ENCODE peak calls at places on chromosomes 1 and 21, in eight cellular contexts. P, V, B, S, W, G, E and T are unnamed samples.
A peak's percentile ranks its signal among the peaks of the same experiment; 100 is the strongest.

GRCh38 chr1:43368646-43369020 is 822 bp upstream of the ELOVL1 start:
- DNase-seq in G (no peak), S (no peak), V (no peak), W (no peak), P (no peak), B (no peak), E (no peak), T (no peak)

GRCh38 chr1:167455786-167456446 is 62.4 kb downstream of the CD247 start:
- DNase-seq in S (no peak), W (no peak), B (no peak), E (no peak), P (no peak), V (peak; percentile 16), G (no peak), T (no peak)

GRCh38 chr1:161921990-161922389 is 101.7 kb downstream of the OLFML2B start:
- DNase-seq in G (no peak), P (peak; percentile 44), V (peak; percentile 60), E (no peak), S (no peak), W (peak; percentile 63), B (peak; percentile 33), T (peak; percentile 8)

GRCh38 chr1:920008-920407 is 3.7 kb upstream of the SAMD11 start:
- DNase-seq in P (no peak), V (no peak), S (no peak), G (peak; percentile 78), W (no peak), B (no peak), E (no peak), T (no peak)

GRCh38 chr1:209989525-209989924 is 51.5 kb downstream of the SYT14 start:
- DNase-seq in P (no peak), S (no peak), V (peak; percentile 73), W (peak; percentile 33), B (peak; percentile 42), G (no peak), E (no peak), T (peak; percentile 32)

GRCh38 chr1:201272838-201273237 is 10.5 kb upstream of the PKP1 start:
- DNase-seq in B (no peak), V (no peak), S (no peak), W (no peak), P (no peak), E (no peak), G (no peak), T (no peak)

GRCh38 chr1:236638935-236639334 is 34.6 kb upstream of the HEATR1 start:
- DNase-seq in G (no peak), V (no peak), B (no peak), E (no peak), S (no peak), W (no peak), P (no peak), T (no peak)

GRCh38 chr1:213164561-213164960 is 113.5 kb downstream of the RPS6KC1 start:
- DNase-seq in W (no peak), B (no peak), G (no peak), V (no peak), E (no peak), P (no peak), S (no peak), T (no peak)

GRCh38 chr1:84855168-84855567 is 37.8 kb downstream of the LPAR3 start:
- DNase-seq in S (no peak), V (peak; percentile 58), W (peak; percentile 52), G (no peak), B (peak; percentile 60), E (no peak), P (no peak), T (peak; percentile 65)

GRCh38 chr1:25223471-25223870 is 8.8 kb downstream of the SYF2 start:
- DNase-seq in G (no peak), V (peak; percentile 60), S (no peak), P (no peak), W (peak; percentile 45), E (no peak), B (no peak), T (peak; percentile 40)

GRCh38 chr1:46517010-46517600 is 27.5 kb downstream of the DMBX1 start:
- DNase-seq in G (peak; percentile 79), P (no peak), V (no peak), E (no peak), W (no peak), S (peak; percentile 89), B (peak; percentile 88), T (peak; percentile 69)

GRCh38 chr1:48203287-48203900 is 19.1 kb upstream of the SLC5A9 start:
- DNase-seq in B (peak; percentile 62), V (peak; percentile 43), G (peak; percentile 29), S (no peak), P (no peak), W (peak; percentile 35), E (no peak), T (peak; percentile 45)

GRCh38 chr1:230289350-230289644 is 136.8 kb downstream of the PGBD5 start:
- DNase-seq in G (no peak), S (no peak), V (no peak), B (no peak), W (no peak), E (no peak), P (no peak), T (no peak)

GRCh38 chr21:42389449-42389835 is 6.4 kb downstream of the TMPRSS3 start:
- DNase-seq in E (no peak), W (no peak), B (no peak), S (peak; percentile 56), V (no peak), P (no peak), G (no peak), T (no peak)

GRCh38 chr1:156885314-156885713 is 8.2 kb upstream of the PEAR1 start:
- DNase-seq in E (no peak), S (no peak), G (no peak), B (no peak), P (no peak), W (no peak), V (no peak), T (no peak)

GRCh38 chr21:32008714-32009113 is 135.9 kb downstream of the HUNK start:
- DNase-seq in G (no peak), V (no peak), P (no peak), E (no peak), B (no peak), W (no peak), S (no peak), T (no peak)

GRCh38 chr21:39006653-39007417 is 176.4 kb downstream of the PSMG1 start:
- DNase-seq in P (no peak), W (no peak), S (peak; percentile 66), B (peak; percentile 54), V (no peak), E (no peak), G (no peak), T (no peak)

GRCh38 chr1:112083487-112083886 is 94.0 kb upstream of the KCND3 start:
- DNase-seq in B (peak; percentile 44), S (no peak), V (peak; percentile 28), G (no peak), P (no peak), W (peak; percentile 10), E (no peak), T (peak; percentile 52)

GRCh38 chr1:998051-998821 is 1.7 kb downstream of the HES4 start:
- DNase-seq in B (no peak), W (no peak), S (no peak), V (no peak), G (peak; percentile 57), E (no peak), P (no peak), T (no peak)

GRCh38 chr1:234372011-234372757 is 1.1 kb upstream of the COA6 start:
- DNase-seq in V (peak; percentile 13), E (no peak), S (no peak), W (no peak), G (no peak), P (no peak), B (peak; percentile 35), T (peak; percentile 9)

GRCh38 chr1:78833491-78833890 is 173.0 kb downstream of the ADGRL4 start:
- DNase-seq in P (no peak), G (no peak), B (peak; percentile 84), S (no peak), V (peak; percentile 90), W (peak; percentile 94), E (no peak), T (peak; percentile 84)

GRCh38 chr1:169724168-169724567 is 9.7 kb downstream of the SELE start:
- DNase-seq in B (no peak), E (no peak), S (no peak), P (no peak), G (no peak), V (no peak), W (no peak), T (no peak)

GRCh38 chr1:9233241-9233941 is 1.2 kb upstream of the H6PD start:
- DNase-seq in G (no peak), S (peak; percentile 84), W (peak; percentile 23), E (no peak), V (peak; percentile 86), P (no peak), B (peak; percentile 99), T (no peak)